ENCODE peak calls at places on chromosomes 16 and 17, in six cellular contexts. F is stimulated activated CD8-positive, alpha-beta memory T cell treated with anti-CD3 and anti-CD28 coated beads, Interleukin-12 subunit alpha, Interleukin-12 subunit beta, amount 100 ng/mL, for 4 hours; U is AG04449; E is AG20443; C is iPS DF 6.9; I is effector CD8-positive, alpha-beta T cell. S is an unnamed sample.

GRCh38 chr17:76623271-76624146 is 20.0 kb downstream of the ST6GALNAC1 start:
- DNase-seq in C (no peak), F (peak), I (peak), E (peak), U (no peak), S (peak)

GRCh38 chr17:57284984-57285646 is 28.8 kb downstream of the MSI2 start:
- DNase-seq in F (no peak), E (no peak), C (peak), U (no peak), I (no peak), S (no peak)

GRCh38 chr16:2095315-2095853 is 40.3 kb downstream of the PKD1 start:
- DNase-seq in E (peak), C (no peak), F (no peak), U (no peak), I (no peak), S (no peak)

GRCh38 chr16:85381738-85382592 is 231.2 kb upstream of the GSE1 start:
- DNase-seq in F (no peak), I (no peak), U (no peak), C (no peak), E (no peak), S (no peak)

GRCh38 chr16:78915916-78916315 is 684.6 kb downstream of the MAF start:
- DNase-seq in U (no peak), I (no peak), F (no peak), E (no peak), C (no peak), S (no peak)

GRCh38 chr16:64356267-64356666 is 765.6 kb downstream of the CDH11 start:
- DNase-seq in U (peak), I (no peak), C (no peak), E (peak), F (no peak), S (no peak)

GRCh38 chr17:57045868-57046671 is 39.0 kb upstream of the AKAP1 start:
- DNase-seq in U (no peak), C (no peak), F (peak), I (no peak), E (peak), S (no peak)

GRCh38 chr17:2782030-2782429 is 14.2 kb upstream of the RAP1GAP2 start:
- DNase-seq in E (no peak), I (no peak), U (no peak), F (no peak), C (no peak), S (no peak)

GRCh38 chr17:44589316-44590071 is 32.2 kb downstream of the FZD2 start:
- DNase-seq in E (peak), F (no peak), U (no peak), I (no peak), C (no peak), S (no peak)

GRCh38 chr17:79625706-79626105 is 14.9 kb upstream of the RBFOX3 start:
- DNase-seq in F (no peak), U (no peak), C (no peak), I (no peak), E (no peak), S (peak)

GRCh38 chr16:71282943-71283342 is 6.3 kb downstream of the CMTR2 start:
- DNase-seq in U (no peak), E (no peak), I (no peak), C (no peak), F (no peak), S (no peak)